ENCODE peak calls at places on chromosomes 4 and X, in seven cellular contexts. I, Q, V, K, G, T and L are unnamed samples.

GRCh38 chr4:88939697-88940096 is 117.3 kb downstream of the FAM13A start:
- DNase-seq in T (no peak), Q (no peak), I (no peak), G (no peak), K (peak), V (no peak), L (peak)

GRCh38 chr4:71211748-71212147 is 127.1 kb upstream of the SLC4A4 start:
- DNase-seq in Q (no peak), V (peak), K (no peak), T (no peak), I (no peak), G (no peak), L (no peak)

GRCh38 chr4:5647351-5647750 is 61.0 kb downstream of the EVC2 start:
- DNase-seq in G (no peak), T (no peak), V (no peak), I (no peak), Q (no peak), K (no peak), L (no peak)

GRCh38 chr4:163493643-163494359 is 689 bp upstream of the TMA16 start:
- DNase-seq in Q (peak), K (no peak), V (no peak), G (no peak), I (peak), T (peak), L (no peak)

GRCh38 chr4:189547537-189547936 is 393.1 kb upstream of the FRG1 start:
- DNase-seq in T (no peak), Q (no peak), I (no peak), G (no peak), V (no peak), K (no peak), L (no peak)

GRCh38 chr4:1183985-1184773 is 11.8 kb upstream of the SPON2 start:
- DNase-seq in G (no peak), I (no peak), K (no peak), V (no peak), Q (no peak), T (no peak), L (no peak)

GRCh38 chr4:141646969-141647368 is 10.6 kb downstream of the IL15 start:
- DNase-seq in K (no peak), Q (no peak), I (no peak), V (no peak), G (no peak), T (no peak), L (no peak)

GRCh38 chr4:153676984-153677383 is 7.1 kb upstream of the TLR2 start:
- DNase-seq in T (peak), K (peak), Q (no peak), V (no peak), I (no peak), G (no peak), L (peak)

GRCh38 chrX:78321809-78322208 is 5.6 kb downstream of the CYSLTR1 start:
- DNase-seq in Q (no peak), V (peak), I (peak), K (no peak), T (no peak), G (no peak), L (no peak)

GRCh38 chr4:16967722-16968121 is 69.3 kb upstream of the LDB2 start:
- DNase-seq in I (peak), G (no peak), V (peak), Q (peak), K (no peak), T (peak), L (peak)

GRCh38 chr4:146255874-146256273 is 41.5 kb downstream of the REELD1 start:
- DNase-seq in V (no peak), K (peak), Q (no peak), T (peak), G (no peak), I (no peak), L (peak)

GRCh38 chrX:108292053-108292452 is 146.2 kb downstream of the COL4A6 start:
- DNase-seq in T (no peak), Q (no peak), V (no peak), K (no peak), G (no peak), I (no peak), L (no peak)

GRCh38 chr4:187276786-187277408 is 553.2 kb upstream of the FAT1 start:
- DNase-seq in V (no peak), K (no peak), Q (no peak), G (no peak), T (peak), I (no peak), L (peak)